ENCODE peak calls at places on chromosome 10, in seven cellular contexts. X is stimulated activated CD8-positive, alpha-beta memory T cell treated with anti-CD3 and anti-CD28 coated beads, Interleukin-2, amount 100 ng/mL, for 48 hours; L is fibroblast of the aortic adventitia; J is COR-L47; S is GM06990; T is WERI-Rb-1; A is mesenchymal stem cell. U is an unnamed sample.

GRCh38 chr10:48976208-48976607 is 36.6 kb upstream of the LRRC18 start:
- DNase-seq in J (peak; percentile 1), L (peak; percentile 16), A (no peak), X (no peak), S (no peak), T (peak; percentile 18), U (no peak)

GRCh38 chr10:50623299-50624153 is at the start of gene SGMS1:
- DNase-seq in L (peak; percentile 77), A (peak; percentile 87), J (peak; percentile 37), T (peak; percentile 78), X (peak; percentile 76), S (peak; percentile 91), U (peak; percentile 53)

GRCh38 chr10:102400061-102400460 is 4.6 kb downstream of the NFKB2 start:
- DNase-seq in A (no peak), T (no peak), L (no peak), X (no peak), S (no peak), J (peak; percentile 32), U (no peak)

GRCh38 chr10:3526721-3527120 is 258.3 kb downstream of the KLF6 start:
- DNase-seq in S (no peak), L (peak; percentile 97), T (no peak), J (no peak), A (peak; percentile 94), X (no peak), U (no peak)

GRCh38 chr10:119341236-119342016 is 134.1 kb downstream of the GRK5 start:
- DNase-seq in A (peak; percentile 92), J (no peak), L (peak; percentile 61), T (no peak), X (peak; percentile 43), S (no peak), U (peak; percentile 21)

GRCh38 chr10:71466330-71466729 is 69.6 kb downstream of the CDH23 start:
- DNase-seq in X (no peak), A (no peak), T (no peak), S (no peak), L (no peak), J (no peak), U (no peak)

GRCh38 chr10:8794860-8795259 is 740.4 kb downstream of the GATA3 start:
- DNase-seq in X (no peak), J (no peak), A (no peak), T (no peak), L (no peak), S (no peak), U (no peak)

GRCh38 chr10:132117636-132118190 is 52.0 kb downstream of the JAKMIP3 start:
- DNase-seq in A (no peak), X (no peak), S (no peak), J (no peak), T (no peak), L (no peak), U (no peak)

GRCh38 chr10:57973451-57973850 is 294.2 kb downstream of the IPMK start:
- DNase-seq in L (no peak), J (no peak), S (no peak), T (no peak), X (no peak), A (no peak), U (no peak)

GRCh38 chr10:77939561-77940001 is 13.0 kb upstream of the DLG5 start:
- DNase-seq in X (no peak), T (no peak), J (peak; percentile 38), L (peak; percentile 94), A (peak; percentile 86), S (no peak), U (no peak)

GRCh38 chr10:30413996-30414576 is 19.9 kb upstream of the MAP3K8 start:
- DNase-seq in J (no peak), A (peak; percentile 77), T (no peak), L (peak; percentile 84), X (no peak), S (peak; percentile 43), U (no peak)

GRCh38 chr10:11870461-11870780 is 47.3 kb downstream of the PROSER2 start:
- DNase-seq in T (no peak), X (no peak), L (no peak), A (no peak), J (no peak), S (no peak), U (no peak)

U was measured in stimulated activated CD4-positive, alpha-beta T cell treated with anti-CD3 and anti-CD28 coated beads, Interleukin-1b, Interleukin-23, amount 100 ng/mL, for 24 hours.